ENCODE peak calls at places on chromosomes 6 and 20, in five cellular contexts. G, K, T, F and I are unnamed samples.

GRCh38 chr6:112522600-112522999 is 175.5 kb downstream of the RFPL4B start:
- DNase-seq in G (no peak), K (no peak), T (no peak), F (no peak), I (no peak)

GRCh38 chr6:129007819-129008218 is 124.9 kb downstream of the LAMA2 start:
- DNase-seq in G (no peak), K (no peak), T (no peak), F (no peak), I (no peak)

GRCh38 chr6:135180458-135181332 is at the start of gene MYB:
- DNase-seq in G (no peak), K (no peak), T (no peak), F (no peak), I (peak; percentile 97)

GRCh38 chr20:1933465-1933870 is 38.3 kb downstream of the SIRPA start:
- DNase-seq in G (no peak), K (no peak), T (no peak), F (no peak), I (peak; percentile 76)

GRCh38 chr6:52454556-52454955 is 34.4 kb downstream of the EFHC1 start:
- DNase-seq in G (no peak), K (no peak), T (peak; percentile 16), F (peak; percentile 6), I (no peak)

GRCh38 chr20:50085481-50086365 is 27.2 kb downstream of the UBE2V1 start:
- DNase-seq in G (no peak), K (no peak), T (peak; percentile 22), F (peak; percentile 82), I (peak; percentile 79)

GRCh38 chr20:55446301-55446700 is 559.0 kb downstream of the CBLN4 start:
- DNase-seq in G (no peak), K (no peak), T (no peak), F (no peak), I (no peak)

GRCh38 chr20:53738945-53739798 is 145.5 kb upstream of the ZNF217 start:
- DNase-seq in G (no peak), K (no peak), T (no peak), F (no peak), I (no peak)

GRCh38 chr20:46118481-46119020 is 437 bp downstream of the CD40 start:
- DNase-seq in G (no peak), K (no peak), T (no peak), F (no peak), I (no peak)

GRCh38 chr6:56144538-56145324 is 102.6 kb downstream of the COL21A1 start:
- DNase-seq in G (no peak), K (no peak), T (no peak), F (no peak), I (no peak)

GRCh38 chr20:13458860-13459451 is 179.8 kb downstream of the TASP1 start:
- DNase-seq in G (no peak), K (no peak), T (peak; percentile 13), F (peak; percentile 61), I (peak; percentile 33)

GRCh38 chr6:14754636-14755513 is 491.0 kb upstream of the JARID2 start:
- DNase-seq in G (no peak), K (no peak), T (no peak), F (no peak), I (no peak)

GRCh38 chr6:143680157-143680556 is 2.4 kb downstream of the PHACTR2 start:
- DNase-seq in G (no peak), K (no peak), T (no peak), F (no peak), I (no peak)

GRCh38 chr6:117270121-117270959 is 5.0 kb downstream of the VGLL2 start:
- DNase-seq in G (no peak), K (no peak), T (no peak), F (no peak), I (peak; percentile 27)
- H3K27me3 ChIP-seq in G (peaks cover 71% of the 10 kb centered on the region), K (peaks cover 36% of the 10 kb centered on the region), T (peaks cover 6% of the 10 kb centered on the region), F (peaks cover 12% of the 10 kb centered on the region), I (peaks cover 79% of the 10 kb centered on the region)

DNA sequence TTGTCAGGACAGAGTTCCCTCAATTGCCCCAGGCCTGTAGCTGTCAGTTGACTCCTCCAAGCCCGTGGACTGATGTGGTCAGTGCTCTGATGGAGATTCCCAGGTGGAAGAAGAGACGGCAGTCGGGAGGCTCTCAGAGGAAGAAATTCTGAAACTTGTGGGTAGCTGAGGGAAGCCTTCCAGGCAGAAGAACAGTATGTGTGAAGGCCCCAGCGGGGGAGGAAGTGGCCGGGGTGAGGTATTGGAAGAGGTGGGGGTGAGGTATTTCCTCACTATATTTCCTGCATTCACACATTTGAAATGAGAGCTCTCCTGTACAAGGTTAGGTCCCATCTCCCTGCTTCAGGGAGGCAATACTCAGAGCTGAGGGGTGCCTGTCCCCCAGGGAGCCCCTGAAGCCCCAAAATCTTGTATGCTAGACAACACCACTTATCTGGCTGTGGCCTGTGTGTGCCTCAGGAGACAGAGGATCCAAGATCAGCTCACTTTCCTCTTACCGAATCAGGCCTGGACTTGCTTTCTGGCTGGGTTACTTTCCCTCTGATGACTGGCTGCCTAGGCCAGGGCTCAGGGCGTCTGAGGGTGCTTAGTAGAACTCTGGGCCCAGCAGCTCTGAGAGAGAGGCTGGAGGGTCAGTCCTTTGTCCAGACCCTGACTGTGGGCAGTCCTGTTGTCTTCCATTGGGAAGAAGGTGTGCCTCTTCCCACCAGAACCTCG is 49.3 kb upstream of the MYL9 start:
- DNase-seq in G (no peak), K (no peak), T (no peak), F (no peak), I (no peak)
- TF ChIP-seq JUND in G (no peak), K (no peak), T (no peak), F (no peak), I (no peak)

DNA sequence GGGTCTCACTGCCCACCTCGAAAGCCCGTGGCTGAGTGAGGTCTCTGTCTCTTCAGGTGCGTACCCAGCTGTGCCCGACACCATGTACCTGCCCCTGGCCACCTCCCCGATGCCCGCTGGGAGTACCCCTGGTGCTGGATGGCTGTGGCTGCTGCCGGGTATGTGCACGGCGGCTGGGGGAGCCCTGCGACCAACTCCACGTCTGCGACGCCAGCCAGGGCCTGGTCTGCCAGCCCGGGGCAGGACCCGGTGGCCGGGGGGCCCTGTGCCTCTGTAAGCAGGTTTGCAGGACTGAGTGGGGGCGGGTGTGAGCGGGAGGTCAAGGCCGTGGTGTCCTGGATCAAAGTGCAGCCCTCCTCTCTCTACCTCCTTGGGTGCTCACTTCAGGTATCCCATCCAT is 4.7 kb downstream of the CCN5 start:
- DNase-seq in G (no peak), K (no peak), T (no peak), F (no peak), I (no peak)
- H3K27me3 ChIP-seq in G (no peaks in the 10 kb centered on the region), K (no peaks in the 10 kb centered on the region), T (no peaks in the 10 kb centered on the region), F (peaks cover 2% of the 10 kb centered on the region), I (no peaks in the 10 kb centered on the region)

GRCh38 chr20:19881990-19882389 is 123.9 kb downstream of the RIN2 start:
- DNase-seq in G (no peak), K (no peak), T (no peak), F (no peak), I (no peak)

GRCh38 chr20:19880256-19881079 is 122.4 kb downstream of the RIN2 start:
- DNase-seq in G (no peak), K (no peak), T (peak; percentile 36), F (peak; percentile 88), I (no peak)

GRCh38 chr20:19883501-19883900 is 125.4 kb downstream of the RIN2 start:
- DNase-seq in G (no peak), K (no peak), T (no peak), F (no peak), I (no peak)

GRCh38 chr20:19882446-19882845 is 124.4 kb downstream of the RIN2 start:
- DNase-seq in G (no peak), K (no peak), T (no peak), F (no peak), I (no peak)

GRCh38 chr20:19881080-19881840 is 123.2 kb downstream of the RIN2 start:
- DNase-seq in G (no peak), K (no peak), T (no peak), F (no peak), I (no peak)
- TF ChIP-seq JUND in G (no peak), K (no peak), T (no peak), F (no peak), I (no peak)